ENCODE peak calls at places on chromosomes 11 and 22, in eight cellular contexts. S, R, Q, N, W, Z, J and O are unnamed samples.
A peak's percentile ranks its signal among the peaks of the same experiment; 100 is the strongest.

GRCh38 chr11:94307101-94307791 is 2.9 kb downstream of the IZUMO1R start:
- DNase-seq in S (no peak), R (no peak), Q (no peak), N (no peak), W (no peak), Z (no peak), J (no peak), O (no peak)

GRCh38 chr11:2138436-2139117 is 612 bp downstream of the IGF2 start:
- DNase-seq in S (no peak), R (no peak), Q (peak; percentile 21), N (no peak), W (no peak), Z (no peak), J (no peak), O (no peak)

GRCh38 chr11:32297629-32298028 is 137.7 kb downstream of the WT1 start:
- DNase-seq in S (peak; percentile 30), R (no peak), Q (peak; percentile 79), N (no peak), W (peak; percentile 61), Z (no peak), J (peak; percentile 41), O (no peak)

GRCh38 chr11:65778431-65778900 is 2.3 kb downstream of the AP5B1 start:
- DNase-seq in S (no peak), R (no peak), Q (no peak), N (no peak), W (no peak), Z (no peak), J (no peak), O (no peak)

GRCh38 chr11:102850973-102851745 is 7.8 kb upstream of the MMP3 start:
- DNase-seq in S (peak; percentile 88), R (no peak), Q (peak; percentile 44), N (no peak), W (peak; percentile 96), Z (no peak), J (peak; percentile 96), O (no peak)

GRCh38 chr22:44399906-44400762 is 87.4 kb upstream of the SHISAL1 start:
- DNase-seq in S (no peak), R (no peak), Q (no peak), N (no peak), W (no peak), Z (no peak), J (no peak), O (no peak)

GRCh38 chr11:91170711-91171110 is 947.9 kb upstream of the CHORDC1 start:
- DNase-seq in S (no peak), R (no peak), Q (peak; percentile 64), N (no peak), W (no peak), Z (no peak), J (no peak), O (no peak)

GRCh38 chr11:9003573-9004309 is at the start of gene NRIP3:
- DNase-seq in S (peak; percentile 28), R (peak; percentile 55), Q (peak; percentile 45), N (peak; percentile 66), W (peak; percentile 58), Z (peak; percentile 82), J (peak; percentile 79), O (peak; percentile 85)

GRCh38 chr22:43186272-43187170 is at the start of gene TTLL12:
- DNase-seq in S (peak; percentile 7), R (peak; percentile 41), Q (peak; percentile 36), N (peak; percentile 50), W (peak; percentile 60), Z (peak; percentile 49), J (peak; percentile 62), O (peak; percentile 44)

GRCh38 chr11:131845255-131845654 is 474.8 kb downstream of the NTM start:
- DNase-seq in S (no peak), R (no peak), Q (no peak), N (peak; percentile 54), W (no peak), Z (no peak), J (no peak), O (no peak)

GRCh38 chr11:68862426-68862825 is 20.7 kb upstream of the CPT1A start:
- DNase-seq in S (no peak), R (no peak), Q (no peak), N (no peak), W (no peak), Z (no peak), J (no peak), O (no peak)

GRCh38 chr11:128235958-128236357 is 351.4 kb downstream of the ETS1 start:
- DNase-seq in S (no peak), R (no peak), Q (peak; percentile 8), N (no peak), W (no peak), Z (no peak), J (no peak), O (no peak)

GRCh38 chr22:20021196-20022181 is 579 bp downstream of the TANGO2 start:
- DNase-seq in S (no peak), R (no peak), Q (peak; percentile 27), N (no peak), W (peak; percentile 73), Z (peak; percentile 83), J (peak; percentile 45), O (no peak)

GRCh38 chr11:1453611-1454386 is 32.8 kb downstream of the MOB2 start:
- DNase-seq in S (no peak), R (no peak), Q (no peak), N (peak; percentile 61), W (no peak), Z (no peak), J (peak; percentile 25), O (peak; percentile 41)

GRCh38 chr22:46122511-46122971 is 27.8 kb upstream of the PPARA start:
- DNase-seq in S (peak; percentile 33), R (peak; percentile 38), Q (peak; percentile 55), N (peak; percentile 51), W (peak; percentile 58), Z (peak; percentile 84), J (peak; percentile 73), O (peak; percentile 69)

GRCh38 chr11:101880208-101880607 is 34.6 kb upstream of the CEP126 start:
- DNase-seq in S (peak; percentile 49), R (no peak), Q (peak; percentile 82), N (peak; percentile 66), W (peak; percentile 77), Z (no peak), J (peak; percentile 71), O (no peak)

GRCh38 chr11:14425621-14426020 is 66.6 kb upstream of the RRAS2 start:
- DNase-seq in S (no peak), R (no peak), Q (no peak), N (no peak), W (peak; percentile 41), Z (no peak), J (no peak), O (no peak)

GRCh38 chr11:75762885-75763284 is 5.7 kb upstream of the DGAT2 start:
- DNase-seq in S (no peak), R (no peak), Q (peak; percentile 79), N (no peak), W (peak; percentile 72), Z (no peak), J (no peak), O (no peak)

GRCh38 chr11:33655842-33656600 is 44.6 kb downstream of the C11orf91 start:
- DNase-seq in S (no peak), R (no peak), Q (no peak), N (no peak), W (no peak), Z (no peak), J (no peak), O (no peak)

GRCh38 chr11:100810146-100810545 is 123.1 kb downstream of the ARHGAP42 start:
- DNase-seq in S (no peak), R (no peak), Q (peak; percentile 21), N (no peak), W (peak; percentile 45), Z (no peak), J (peak; percentile 64), O (no peak)

GRCh38 chr11:2273771-2274170 is 3.4 kb upstream of the ASCL2 start:
- DNase-seq in S (no peak), R (no peak), Q (no peak), N (no peak), W (no peak), Z (no peak), J (no peak), O (no peak)

GRCh38 chr11:43937434-43938411 is 4.7 kb upstream of the C11orf96 start:
- DNase-seq in S (peak; percentile 64), R (no peak), Q (peak; percentile 51), N (no peak), W (peak; percentile 81), Z (no peak), J (peak; percentile 74), O (no peak)

GRCh38 chr11:64504999-64505398 is 86.0 kb upstream of the SLC22A12 start:
- DNase-seq in S (no peak), R (no peak), Q (no peak), N (no peak), W (no peak), Z (no peak), J (no peak), O (no peak)

GRCh38 chr11:114522818-114523217 is 36.9 kb downstream of the NXPE1 start:
- DNase-seq in S (no peak), R (no peak), Q (no peak), N (no peak), W (no peak), Z (no peak), J (no peak), O (no peak)

GRCh38 chr22:44622147-44622427 is 79.9 kb upstream of the PRR5 start:
- DNase-seq in S (no peak), R (no peak), Q (no peak), N (peak; percentile 69), W (no peak), Z (no peak), J (no peak), O (peak; percentile 39)

GRCh38 chr11:62654297-62654696 is 1.2 kb upstream of the INTS5 start:
- DNase-seq in S (no peak), R (no peak), Q (no peak), N (no peak), W (no peak), Z (no peak), J (no peak), O (no peak)

GRCh38 chr11:14300661-14301304 is 58.2 kb downstream of the RRAS2 start:
- DNase-seq in S (peak; percentile 76), R (no peak), Q (peak; percentile 84), N (peak; percentile 94), W (peak; percentile 80), Z (peak; percentile 46), J (peak; percentile 72), O (peak; percentile 17)

GRCh38 chr11:8581300-8581699 is 12.7 kb downstream of the STK33 start:
- DNase-seq in S (no peak), R (no peak), Q (no peak), N (peak; percentile 8), W (peak; percentile 21), Z (no peak), J (no peak), O (no peak)

GRCh38 chr11:44626645-44627044 is 61.2 kb downstream of the CD82 start:
- DNase-seq in S (no peak), R (no peak), Q (no peak), N (no peak), W (no peak), Z (no peak), J (no peak), O (no peak)

GRCh38 chr11:13440100-13440855 is 22.7 kb downstream of the BTBD10 start:
- DNase-seq in S (peak; percentile 95), R (no peak), Q (peak; percentile 95), N (peak; percentile 46), W (peak; percentile 92), Z (peak; percentile 36), J (peak; percentile 92), O (no peak)

GRCh38 chr11:46296520-46297448 is 19.3 kb downstream of the CREB3L1 start:
- DNase-seq in S (peak; percentile 98), R (no peak), Q (peak; percentile 96), N (peak; percentile 99), W (peak; percentile 90), Z (peak; percentile 76), J (peak; percentile 97), O (no peak)

GRCh38 chr11:73530109-73530508 is 67.8 kb downstream of the FAM168A start:
- DNase-seq in S (no peak), R (no peak), Q (no peak), N (peak; percentile 76), W (no peak), Z (no peak), J (no peak), O (no peak)

GRCh38 chr11:134034496-134035381 is 34.1 kb upstream of the JAM3 start:
- DNase-seq in S (no peak), R (no peak), Q (no peak), N (no peak), W (no peak), Z (no peak), J (no peak), O (no peak)